ENCODE peak calls at places on chromosomes 12 and 14, in five cellular contexts. F is adrenal gland, D is breast epithelium, I is HCT116, U is body of pancreas. Y is an unnamed sample.
A peak's percentile ranks its signal among the peaks of the same experiment; 100 is the strongest.

GRCh38 chr14:69240527-69241173 is 19.3 kb upstream of the GALNT16 start:
- DNase-seq in F (no peak), D (no peak), I (no peak), U (no peak), Y (no peak)

GRCh38 chr12:33771889-33772288 is 250.4 kb upstream of the ALG10 start:
- DNase-seq in F (no peak), D (no peak), I (no peak), U (no peak), Y (no peak)

GRCh38 chr12:64716373-64716772 is 42.8 kb downstream of the GNS start:
- DNase-seq in F (no peak), D (no peak), I (no peak), U (no peak), Y (no peak)

GRCh38 chr12:128726866-128727265 is 96.9 kb downstream of the SLC15A4 start:
- DNase-seq in F (no peak), D (no peak), I (no peak), U (no peak), Y (no peak)

GRCh38 chr12:26156996-26157395 is 32.2 kb upstream of the BHLHE41 start:
- DNase-seq in F (no peak), D (no peak), I (no peak), U (peak; percentile 33), Y (no peak)

GRCh38 chr14:28766505-28767238 is at the start of gene FOXG1:
- DNase-seq in F (no peak), D (no peak), I (no peak), U (no peak), Y (peak; percentile 66)

GRCh38 chr14:96281486-96281885 is 25.5 kb downstream of the BDKRB1 start:
- DNase-seq in F (no peak), D (no peak), I (no peak), U (no peak), Y (no peak)

GRCh38 chr12:32264995-32265394 is 134.4 kb upstream of the FGD4 start:
- DNase-seq in F (no peak), D (no peak), I (no peak), U (no peak), Y (no peak)

GRCh38 chr12:109535863-109536250 is 37.4 kb downstream of the MMAB start:
- DNase-seq in F (no peak), D (no peak), I (no peak), U (no peak), Y (no peak)

GRCh38 chr12:53508534-53509199 is 1.4 kb upstream of the NPFF start:
- DNase-seq in F (peak; percentile 87), D (peak; percentile 81), I (no peak), U (peak; percentile 87), Y (peak; percentile 55)

GRCh38 chr14:41446008-41446407 is 160.7 kb upstream of the LRFN5 start:
- DNase-seq in F (no peak), D (no peak), I (no peak), U (no peak), Y (no peak)

GRCh38 chr12:100706029-100706428 is 88.5 kb upstream of the ANO4 start:
- DNase-seq in F (no peak), D (no peak), I (peak; percentile 21), U (no peak), Y (no peak)

GRCh38 chr12:67759829-67760228 is 111.3 kb downstream of the DYRK2 start:
- DNase-seq in F (no peak), D (no peak), I (no peak), U (no peak), Y (no peak)

GRCh38 chr12:6226002-6226700 is 26.0 kb downstream of the CD9 start:
- DNase-seq in F (peak; percentile 86), D (peak; percentile 79), I (no peak), U (peak; percentile 22), Y (no peak)

GRCh38 chr12:9344540-9344939 is 136.3 kb upstream of the PZP start:
- DNase-seq in F (no peak), D (no peak), I (no peak), U (no peak), Y (no peak)

GRCh38 chr14:72404106-72404774 is 472.0 kb downstream of the RGS6 start:
- DNase-seq in F (no peak), D (peak; percentile 57), I (no peak), U (no peak), Y (no peak)

GRCh38 chr12:79566452-79566851 is 124.3 kb downstream of the PAWR start:
- DNase-seq in F (no peak), D (no peak), I (no peak), U (no peak), Y (no peak)

GRCh38 chr14:36270191-36270590 is 50.2 kb downstream of the MBIP start:
- DNase-seq in F (no peak), D (no peak), I (no peak), U (no peak), Y (no peak)

GRCh38 chr14:58747181-58747580 is 109.4 kb downstream of the DACT1 start:
- DNase-seq in F (peak; percentile 58), D (peak; percentile 49), I (no peak), U (peak; percentile 79), Y (no peak)

GRCh38 chr14:70183991-70184390 is 4.8 kb downstream of the SLC8A3 start:
- DNase-seq in F (no peak), D (no peak), I (no peak), U (no peak), Y (no peak)

GRCh38 chr12:55717397-55718007 is 1.7 kb downstream of the BLOC1S1 start:
- DNase-seq in F (no peak), D (no peak), I (no peak), U (no peak), Y (peak; percentile 60)

GRCh38 chr12:54932691-54933090 is 51.9 kb downstream of the TESPA1 start:
- DNase-seq in F (no peak), D (no peak), I (no peak), U (no peak), Y (no peak)

GRCh38 chr14:55454264-55455151 is 14.1 kb upstream of the TBPL2 start:
- DNase-seq in F (peak; percentile 85), D (no peak), I (peak; percentile 83), U (peak; percentile 57), Y (no peak)

GRCh38 chr12:3071107-3071506 is 6.1 kb upstream of the TSPAN9 start:
- DNase-seq in F (no peak), D (no peak), I (no peak), U (peak; percentile 72), Y (no peak)

GRCh38 chr12:124548854-124549378 is 18.5 kb downstream of the NCOR2 start:
- DNase-seq in F (peak; percentile 92), D (no peak), I (no peak), U (peak; percentile 68), Y (no peak)

GRCh38 chr12:115308918-115309317 is 624.9 kb upstream of the TBX3 start:
- DNase-seq in F (no peak), D (no peak), I (no peak), U (no peak), Y (no peak)

GRCh38 chr14:51082394-51082793 is 12.5 kb downstream of the TRIM9 start:
- DNase-seq in F (no peak), D (no peak), I (no peak), U (no peak), Y (no peak)

GRCh38 chr14:103122578-103123127 is 608 bp upstream of the TNFAIP2 start:
- DNase-seq in F (no peak), D (no peak), I (no peak), U (no peak), Y (peak; percentile 68)

GRCh38 chr14:93059917-93060545 is 55.7 kb downstream of the ITPK1 start:
- DNase-seq in F (no peak), D (no peak), I (no peak), U (no peak), Y (no peak)

GRCh38 chr12:51246254-51246853 is 7.7 kb downstream of the DAZAP2 start:
- DNase-seq in F (no peak), D (no peak), I (no peak), U (peak; percentile 58), Y (no peak)

GRCh38 chr14:93906341-93907329 is 20.5 kb upstream of the FAM181A start:
- DNase-seq in F (peak; percentile 62), D (no peak), I (peak; percentile 63), U (peak; percentile 60), Y (peak; percentile 79)

GRCh38 chr12:118714051-118714460 is 267.3 kb upstream of the SRRM4 start:
- DNase-seq in F (peak; percentile 19), D (no peak), I (peak; percentile 34), U (peak; percentile 12), Y (peak; percentile 12)

DNA sequence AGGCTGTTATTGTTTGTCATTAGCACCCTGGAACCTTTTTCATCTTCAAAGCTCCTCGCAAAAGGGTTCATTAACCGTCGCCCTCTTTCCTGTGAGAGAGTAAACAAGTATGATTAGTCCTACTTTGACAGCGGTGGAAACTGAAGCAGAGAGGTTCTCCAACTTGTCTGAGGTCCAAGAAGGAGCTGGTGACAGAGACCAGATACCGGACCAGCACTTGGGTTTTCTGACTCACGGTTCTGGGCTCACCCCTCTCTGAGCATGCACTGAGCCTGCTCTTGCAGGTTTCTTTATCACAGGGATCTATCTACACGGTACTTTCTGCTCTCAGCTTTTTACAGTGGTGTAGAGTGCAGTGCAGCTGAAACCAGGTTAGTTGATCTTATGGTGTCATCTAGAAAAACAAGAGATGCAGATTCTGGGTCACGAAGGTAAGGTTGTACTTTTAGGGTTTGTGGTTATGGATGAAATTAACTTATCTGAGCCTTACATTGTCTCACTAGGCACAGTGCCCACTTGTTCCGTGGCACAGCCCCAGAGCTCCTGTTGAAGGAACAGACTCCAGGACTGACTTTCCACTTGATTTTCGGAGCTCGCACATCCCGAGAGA is 62.1 kb downstream of the PPP2R5C start:
- DNase-seq in F (peak; percentile 59), D (no peak), I (no peak), U (peak; percentile 42), Y (no peak)
- TF ChIP-seq POLR2A in F (no peak), D (no peak), I (no peak), U (peak; percentile 12), Y (no peak)

GRCh38 chr12:93200291-93200917 is 177.3 kb upstream of the NUDT4 start:
- DNase-seq in F (no peak), D (no peak), I (no peak), U (no peak), Y (no peak)
- TF ChIP-seq POLR2A in F (no peak), D (no peak), I (no peak), U (no peak), Y (no peak)

GRCh38 chr14:106024983-106025604 is 498.7 kb downstream of the TMEM121 start:
- DNase-seq in F (no peak), D (no peak), I (no peak), U (no peak), Y (no peak)
- TF ChIP-seq POLR2A in F (no peak), D (no peak), I (no peak), U (no peak), Y (no peak)

GRCh38 chr12:130764475-130765185 is 48.5 kb upstream of the RIMBP2 start:
- DNase-seq in F (peak; percentile 34), D (no peak), I (peak; percentile 65), U (no peak), Y (no peak)

GRCh38 chr12:130765186-130765659 is 49.1 kb upstream of the RIMBP2 start:
- DNase-seq in F (no peak), D (no peak), I (peak; percentile 57), U (no peak), Y (no peak)

GRCh38 chr12:130761537-130762318 is 45.6 kb upstream of the RIMBP2 start:
- DNase-seq in F (peak; percentile 67), D (no peak), I (peak; percentile 29), U (peak; percentile 31), Y (peak; percentile 70)

GRCh38 chr12:130764073-130764472 is 48.0 kb upstream of the RIMBP2 start:
- DNase-seq in F (no peak), D (no peak), I (peak; percentile 38), U (no peak), Y (no peak)

DNA sequence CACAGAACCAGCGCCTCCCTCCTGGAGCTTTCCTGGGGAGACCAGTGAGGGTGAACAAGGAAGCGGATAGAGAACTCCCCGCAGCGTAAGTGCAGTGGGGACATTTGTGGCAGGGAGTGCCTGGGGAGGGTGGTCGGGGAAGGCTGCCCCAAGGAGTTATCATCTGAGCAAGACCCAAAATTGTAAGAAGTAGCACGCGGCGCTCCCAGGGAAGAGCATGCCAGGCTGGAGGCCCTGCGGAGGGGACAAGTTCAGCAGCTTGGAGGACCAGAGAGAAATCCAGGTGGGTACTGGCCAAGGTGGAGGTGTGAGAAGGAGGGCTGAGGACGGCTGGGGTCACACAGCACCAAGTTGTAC is 46.2 kb upstream of the RIMBP2 start:
- DNase-seq in F (no peak), D (no peak), I (no peak), U (no peak), Y (no peak)
- TF ChIP-seq POLR2A in F (no peak), D (no peak), I (no peak), U (no peak), Y (no peak)